ENCODE peak calls at places on chromosomes 4 and X, in seven cellular contexts. U is HTR-8/SVneo, W is NCI-H748 treated with DMSO at 0.1 percent for 48 hours, B is MV-4-11, M is cardiac muscle cell, X is ACHN, D is RCC 7860. C is an unnamed sample.

GRCh38 chr4:168528131-168528949 is 31.5 kb downstream of the PALLD start:
- DNase-seq in U (peak; percentile 46), W (no peak), B (no peak), M (peak; percentile 37), X (peak; percentile 73), D (peak; percentile 92), C (no peak)

GRCh38 chr4:144645102-144645469 is 870 bp upstream of the HHIP start:
- DNase-seq in U (no peak), W (no peak), B (no peak), M (no peak), X (no peak), D (no peak), C (no peak)

GRCh38 chrX:103783971-103784370 is 7.3 kb downstream of the PLP1 start:
- DNase-seq in U (no peak), W (no peak), B (no peak), M (no peak), X (no peak), D (no peak), C (no peak)

GRCh38 chr4:140240237-140240636 is 86.3 kb upstream of the MAML3 start:
- DNase-seq in U (no peak), W (no peak), B (no peak), M (no peak), X (no peak), D (no peak), C (no peak)

GRCh38 chr4:150106886-150107285 is 28.6 kb downstream of the DCLK2 start:
- DNase-seq in U (no peak), W (no peak), B (no peak), M (no peak), X (no peak), D (peak; percentile 24), C (no peak)

GRCh38 chr4:5963611-5964010 is 54.6 kb downstream of the C4orf50 start:
- DNase-seq in U (no peak), W (no peak), B (no peak), M (no peak), X (no peak), D (no peak), C (no peak)

GRCh38 chr4:174464949-174465348 is 57.3 kb downstream of the HPGD start:
- DNase-seq in U (no peak), W (no peak), B (peak; percentile 4), M (no peak), X (no peak), D (no peak), C (no peak)

GRCh38 chr4:139950568-139950967 is 203.4 kb downstream of the MAML3 start:
- DNase-seq in U (no peak), W (no peak), B (peak; percentile 98), M (peak; percentile 72), X (no peak), D (peak; percentile 9), C (no peak)

GRCh38 chrX:1468250-1468772 is 15.6 kb upstream of the ASMTL start:
- DNase-seq in U (peak; percentile 57), W (no peak), B (peak; percentile 86), M (no peak), X (peak; percentile 70), D (peak; percentile 84), C (peak; percentile 71)

GRCh38 chrX:39582091-39582490 is 515.7 kb downstream of the BCOR start:
- DNase-seq in U (no peak), W (no peak), B (peak; percentile 16), M (peak; percentile 40), X (peak; percentile 39), D (peak; percentile 32), C (no peak)

GRCh38 chrX:46812445-46812844 is 24.4 kb upstream of the RP2 start:
- DNase-seq in U (no peak), W (no peak), B (no peak), M (no peak), X (no peak), D (no peak), C (no peak)

GRCh38 chr4:126938023-126938422 is 694.7 kb upstream of the INTU start:
- DNase-seq in U (no peak), W (no peak), B (no peak), M (no peak), X (no peak), D (no peak), C (no peak)

GRCh38 chr4:168501407-168501806 is 4.6 kb downstream of the PALLD start:
- DNase-seq in U (no peak), W (no peak), B (no peak), M (no peak), X (no peak), D (no peak), C (no peak)

GRCh38 chr4:1187182-1187581 is 14.8 kb upstream of the SPON2 start:
- DNase-seq in U (no peak), W (no peak), B (peak; percentile 25), M (no peak), X (no peak), D (no peak), C (no peak)

GRCh38 chr4:112073201-112073600 is 72.1 kb upstream of the FAM241A start:
- DNase-seq in U (no peak), W (no peak), B (no peak), M (no peak), X (no peak), D (no peak), C (no peak)

GRCh38 chrX:13387656-13388421 is 68.0 kb upstream of the ATXN3L start:
- DNase-seq in U (no peak), W (no peak), B (peak; percentile 93), M (no peak), X (no peak), D (peak; percentile 42), C (no peak)

GRCh38 chrX:47662144-47662657 is 3.2 kb upstream of the UXT start:
- DNase-seq in U (peak; percentile 14), W (no peak), B (peak; percentile 61), M (peak; percentile 90), X (peak; percentile 55), D (peak; percentile 85), C (no peak)

GRCh38 chr4:153931804-153932203 is 142.9 kb upstream of the SFRP2 start:
- DNase-seq in U (no peak), W (no peak), B (peak; percentile 81), M (no peak), X (no peak), D (peak; percentile 10), C (no peak)

GRCh38 chr4:2893772-2894171 is 50.1 kb downstream of the ADD1 start:
- DNase-seq in U (no peak), W (no peak), B (peak; percentile 47), M (peak; percentile 73), X (no peak), D (no peak), C (no peak)

GRCh38 chr4:144666539-144667175 is 20.7 kb downstream of the HHIP start:
- DNase-seq in U (peak; percentile 43), W (no peak), B (no peak), M (peak; percentile 49), X (peak; percentile 18), D (peak; percentile 47), C (no peak)

GRCh38 chr4:154049457-154050181 is 260.7 kb upstream of the SFRP2 start:
- DNase-seq in U (no peak), W (no peak), B (no peak), M (peak; percentile 2), X (no peak), D (no peak), C (no peak)

GRCh38 chr4:15718959-15719358 is 16.1 kb downstream of the BST1 start:
- DNase-seq in U (no peak), W (no peak), B (no peak), M (no peak), X (no peak), D (no peak), C (no peak)

GRCh38 chr4:61201562-61202099 is 1.5 kb downstream of the ADGRL3 start:
- DNase-seq in U (peak; percentile 0), W (no peak), B (no peak), M (peak; percentile 23), X (no peak), D (no peak), C (no peak)

GRCh38 chrX:13506574-13506973 is 62.8 kb upstream of the EGFL6 start:
- DNase-seq in U (peak; percentile 52), W (peak; percentile 6), B (peak; percentile 14), M (peak; percentile 68), X (peak; percentile 25), D (peak; percentile 4), C (peak; percentile 50)

GRCh38 chrX:103330601-103331397 is 760 bp downstream of the TCEAL7 start:
- DNase-seq in U (no peak), W (no peak), B (no peak), M (peak; percentile 16), X (no peak), D (no peak), C (no peak)

GRCh38 chrX:40167240-40168182 is 69.8 kb upstream of the BCOR start:
- DNase-seq in U (no peak), W (peak; percentile 16), B (no peak), M (no peak), X (no peak), D (no peak), C (no peak)

GRCh38 chr4:164931551-164932324 is 45.7 kb downstream of the TRIM61 start:
- DNase-seq in U (peak; percentile 14), W (no peak), B (no peak), M (no peak), X (no peak), D (no peak), C (no peak)

GRCh38 chrX:29662101-29662500 is 553.3 kb upstream of the MAGEB2 start:
- DNase-seq in U (peak; percentile 53), W (no peak), B (peak; percentile 1), M (peak; percentile 55), X (peak; percentile 59), D (peak; percentile 87), C (no peak)

GRCh38 chr4:150327262-150327780 is 249.1 kb downstream of the DCLK2 start:
- DNase-seq in U (no peak), W (no peak), B (peak; percentile 9), M (peak; percentile 34), X (no peak), D (no peak), C (no peak)

GRCh38 chrX:786441-786881 is 155.9 kb downstream of the SHOX start:
- DNase-seq in U (no peak), W (no peak), B (no peak), M (no peak), X (no peak), D (no peak), C (no peak)

GRCh38 chr4:184343400-184344177 is 125.9 kb upstream of the ENPP6 start:
- DNase-seq in U (peak; percentile 91), W (peak; percentile 65), B (peak; percentile 60), M (peak; percentile 84), X (peak; percentile 70), D (no peak), C (no peak)

GRCh38 chrX:22950278-22951266 is 49.2 kb upstream of the DDX53 start:
- DNase-seq in U (peak; percentile 72), W (no peak), B (peak; percentile 73), M (peak; percentile 93), X (peak; percentile 82), D (peak; percentile 84), C (no peak)

GRCh38 chr4:114087596-114088230 is 108.3 kb upstream of the ARSJ start:
- DNase-seq in U (peak; percentile 40), W (no peak), B (no peak), M (peak; percentile 67), X (peak; percentile 8), D (peak; percentile 59), C (no peak)

GRCh38 chrX:122582280-122582679 is 601.8 kb upstream of the GRIA3 start:
- DNase-seq in U (no peak), W (no peak), B (no peak), M (no peak), X (no peak), D (no peak), C (no peak)

C was measured in effector CD4-positive, alpha-beta T cell.